ENCODE peak calls at places on chromosomes 11 and 22, in eight cellular contexts. Z is Caco-2, G is heart left ventricle, L is ovary, R is brain microvascular endothelial cell, X is left ventricle myocardium inferior, A is OCI-LY7, M is upper lobe of left lung. N is an unnamed sample.

GRCh38 chr11:26583550-26583949 is 11.5 kb upstream of the MUC15 start:
- DNase-seq in A (no peak), X (no peak), M (peak; percentile 75), R (peak; percentile 44), Z (no peak), G (no peak), L (no peak), N (no peak)

GRCh38 chr11:10601722-10602281 is 33.3 kb upstream of the LYVE1 start:
- DNase-seq in R (no peak), G (peak; percentile 73), X (peak; percentile 47), M (peak; percentile 65), L (no peak), A (no peak), Z (no peak), N (no peak)

GRCh38 chr22:50260434-50260800 is 1.1 kb downstream of the MAPK12 start:
- DNase-seq in X (no peak), M (no peak), R (no peak), A (no peak), L (no peak), G (no peak), Z (no peak), N (no peak)

GRCh38 chr11:121467965-121468364 is 15.2 kb upstream of the SORL1-AS1 start:
- DNase-seq in G (no peak), R (no peak), M (peak; percentile 54), L (no peak), Z (no peak), A (no peak), X (no peak), N (no peak)

GRCh38 chr22:39343259-39344045 is 6.3 kb upstream of the SYNGR1 start:
- DNase-seq in R (peak; percentile 54), X (peak; percentile 41), Z (peak; percentile 82), G (peak; percentile 60), L (peak; percentile 60), M (peak; percentile 61), A (peak; percentile 69), N (peak; percentile 62)

GRCh38 chr11:73308003-73308962 is at the start of gene ARHGEF17:
- DNase-seq in A (no peak), L (peak; percentile 80), R (peak; percentile 61), G (peak; percentile 90), M (peak; percentile 80), Z (peak; percentile 93), X (peak; percentile 78), N (peak; percentile 82)

GRCh38 chr22:23516304-23516703 is 63.8 kb downstream of the IGLL1 start:
- DNase-seq in L (no peak), G (no peak), R (no peak), X (no peak), Z (no peak), A (no peak), M (no peak), N (no peak)

GRCh38 chr11:67270256-67271211 is 4.3 kb downstream of the GRK2 start:
- DNase-seq in G (peak; percentile 77), Z (no peak), R (no peak), A (peak; percentile 53), X (no peak), L (no peak), M (peak; percentile 73), N (peak; percentile 50)

GRCh38 chr11:13010737-13011342 is 1.7 kb downstream of the RASSF10 start:
- DNase-seq in X (no peak), Z (no peak), A (no peak), M (peak; percentile 43), G (peak; percentile 59), L (no peak), R (no peak), N (no peak)

GRCh38 chr22:37203354-37204044 is 8.8 kb downstream of the SSTR3 start:
- DNase-seq in M (no peak), Z (peak; percentile 32), G (no peak), R (no peak), A (no peak), X (no peak), L (no peak), N (no peak)

GRCh38 chr22:36873614-36874308 is 13.0 kb downstream of the NCF4 start:
- DNase-seq in A (peak; percentile 33), L (no peak), Z (peak; percentile 60), M (peak; percentile 81), G (no peak), X (no peak), R (peak; percentile 33), N (no peak)

GRCh38 chr11:84290647-84291046 is 1004.5 kb upstream of the CCDC90B start:
- DNase-seq in M (no peak), L (no peak), Z (no peak), X (no peak), G (no peak), R (no peak), A (no peak), N (no peak)

GRCh38 chr11:105718641-105719040 is 108.8 kb downstream of the GRIA4 start:
- DNase-seq in R (no peak), X (no peak), L (no peak), M (no peak), A (no peak), Z (no peak), G (no peak), N (no peak)

GRCh38 chr11:96055706-96056387 is 131.9 kb upstream of the MTMR2 start:
- DNase-seq in M (no peak), R (peak; percentile 44), A (no peak), L (no peak), G (no peak), X (no peak), Z (no peak), N (no peak)

GRCh38 chr22:42172385-42173172 is 42.0 kb upstream of the CYP2D6 start:
- DNase-seq in L (no peak), M (no peak), R (no peak), Z (no peak), A (peak; percentile 54), X (no peak), G (no peak), N (no peak)

GRCh38 chr11:67780056-67780455 is 105.6 kb upstream of the ALDH3B2 start:
- DNase-seq in M (no peak), L (no peak), Z (no peak), R (no peak), G (no peak), X (no peak), A (no peak), N (no peak)

GRCh38 chr11:27391336-27392015 is 28.5 kb upstream of the CCDC34 start:
- DNase-seq in A (no peak), G (no peak), X (no peak), Z (no peak), M (no peak), L (no peak), R (no peak), N (no peak)

GRCh38 chr11:103637250-103637649 is 399.2 kb upstream of the DDI1 start:
- DNase-seq in R (no peak), G (no peak), X (no peak), M (no peak), L (no peak), Z (no peak), A (no peak), N (no peak)

GRCh38 chr11:2729841-2730240 is 30.0 kb upstream of the KCNQ1OT1 start:
- DNase-seq in Z (no peak), L (no peak), R (no peak), M (no peak), X (no peak), G (no peak), A (no peak), N (no peak)

GRCh38 chr11:2732261-2732939 is 32.6 kb upstream of the KCNQ1OT1 start:
- DNase-seq in M (no peak), X (no peak), G (no peak), R (no peak), A (no peak), Z (no peak), L (no peak), N (peak; percentile 17)

GRCh38 chr11:2730323-2731284 is 30.8 kb upstream of the KCNQ1OT1 start:
- DNase-seq in M (no peak), G (no peak), X (no peak), R (no peak), Z (no peak), A (no peak), L (no peak), N (no peak)

GRCh38 chr11:2732940-2733628 is 33.3 kb upstream of the KCNQ1OT1 start:
- DNase-seq in A (no peak), Z (no peak), L (peak; percentile 12), G (no peak), M (no peak), X (no peak), R (no peak), N (peak; percentile 2)

GRCh38 chr11:2731285-2732125 is 31.7 kb upstream of the KCNQ1OT1 start:
- DNase-seq in G (no peak), A (no peak), M (no peak), Z (no peak), X (no peak), L (no peak), R (no peak), N (no peak)
- TF ChIP-seq CTCF in G (no peak), A (no peak), M (no peak), Z (no peak), X (no peak), L (no peak), R (no peak), N (no peak)

GRCh38 chr22:17705565-17706450 is 67.3 kb downstream of the BCL2L13 start:
- DNase-seq in M (no peak), A (peak; percentile 6), L (no peak), X (no peak), R (no peak), Z (no peak), G (no peak), N (no peak)
- H3K4me3 ChIP-seq in M (no peak overlapping the region), A (peak overlapping the region; percentile 14), L (peak overlapping the region; percentile 21), X (peak overlapping the region; percentile 52), R (no peak overlapping the region), Z (no peak overlapping the region), G (no peak overlapping the region), N (no peak overlapping the region)

DNA sequence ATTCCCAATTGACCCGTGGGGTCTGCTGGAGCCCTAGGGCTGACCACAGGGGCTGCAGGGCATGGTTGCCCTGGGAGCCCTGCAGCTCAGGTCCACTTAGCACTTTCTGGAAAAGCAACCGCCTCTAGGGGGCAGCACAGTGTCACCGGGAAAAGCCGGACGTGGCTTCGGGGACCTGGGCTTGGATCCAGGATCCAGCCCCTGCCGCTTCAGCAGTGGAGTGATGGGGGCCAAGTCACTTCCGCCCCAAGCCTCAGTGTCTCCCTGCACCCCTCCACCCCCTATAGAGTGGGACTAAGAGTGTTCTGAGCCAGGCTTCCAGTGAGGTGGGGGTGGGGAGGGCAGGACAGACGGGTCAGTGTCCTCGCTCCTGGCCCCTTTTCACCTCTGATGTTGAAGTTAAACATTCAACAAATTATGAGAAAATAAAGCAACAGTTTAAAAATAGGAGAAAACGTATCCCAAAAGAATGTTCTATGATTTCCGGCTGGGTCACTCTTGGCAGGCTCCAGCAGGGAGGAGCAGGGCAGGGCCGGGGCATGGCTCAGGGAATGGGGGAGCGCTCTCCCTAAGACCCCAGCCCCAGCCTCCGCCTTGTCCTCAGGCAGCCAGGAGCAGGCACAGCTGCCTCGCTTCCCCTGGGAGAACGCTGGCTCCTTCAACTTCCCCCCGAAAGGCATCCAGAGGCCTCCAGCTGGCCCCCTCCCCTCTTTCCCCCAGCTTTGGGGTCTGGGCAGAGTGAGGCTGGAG is 96.5 kb upstream of the FGF3 start:
- DNase-seq in Z (peak; percentile 90), G (peak; percentile 90), X (peak; percentile 86), M (peak; percentile 53), R (peak; percentile 72), L (peak; percentile 91), A (peak; percentile 48), N (peak; percentile 85)
- TF ChIP-seq CTCF in Z (peak; percentile 96), G (peak; percentile 90), X (peak; percentile 93), M (peak; percentile 69), R (peak; percentile 89), L (peak; percentile 58), A (peak; percentile 82), N (peak; percentile 79)

DNA sequence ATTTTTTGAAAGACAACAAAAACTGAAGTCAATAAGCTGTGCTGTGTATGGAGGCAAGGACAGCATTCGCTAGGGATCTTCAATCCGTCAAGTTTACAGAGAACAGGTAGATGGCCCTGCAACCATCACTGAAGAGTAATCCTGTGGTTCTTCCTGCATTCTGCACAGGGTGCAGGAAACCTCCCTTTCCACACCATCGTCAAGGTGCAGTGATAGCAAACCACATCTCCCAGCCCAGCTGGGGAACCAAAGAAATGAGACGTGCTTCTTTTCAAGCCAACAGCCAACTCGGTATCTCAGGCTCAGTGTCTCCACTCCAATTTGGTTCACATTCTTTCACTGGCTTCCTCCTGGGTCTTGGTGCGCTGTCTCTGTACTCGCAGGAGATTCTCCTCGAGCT is 814.5 kb downstream of the OPCML start:
- DNase-seq in A (no peak), R (no peak), M (no peak), X (no peak), Z (no peak), L (no peak), G (no peak), N (no peak)
- H3K4me3 ChIP-seq in A (no peak overlapping the region), R (no peak overlapping the region), M (no peak overlapping the region), X (no peak overlapping the region), Z (no peak overlapping the region), L (no peak overlapping the region), G (no peak overlapping the region), N (no peak overlapping the region)